ENCODE peak calls at places on chromosomes 5 and 9, in six cellular contexts. G is GM20000, X is DMS153, Z is left colon, I is heart right ventricle, E is AG09309. N is an unnamed sample.

GRCh38 chr5:14980698-14981097 is 109.1 kb upstream of the ANKH start:
- DNase-seq in G (no peak), E (no peak), Z (no peak), I (no peak), X (no peak), N (no peak)

GRCh38 chr9:112069318-112070169 is 105.6 kb downstream of the SUSD1 start:
- DNase-seq in E (no peak), Z (peak; percentile 36), X (no peak), I (no peak), G (peak; percentile 41), N (no peak)

GRCh38 chr9:4713849-4714248 is 27.2 kb downstream of the AK3 start:
- DNase-seq in X (no peak), G (peak; percentile 10), E (no peak), Z (no peak), I (no peak), N (no peak)

GRCh38 chr5:41524174-41524573 is 13.8 kb upstream of the PLCXD3 start:
- DNase-seq in G (no peak), Z (no peak), I (no peak), E (no peak), X (no peak), N (no peak)

GRCh38 chr5:87394407-87394806 is 18.3 kb downstream of the CCNH start:
- DNase-seq in E (peak; percentile 38), X (no peak), G (no peak), Z (no peak), I (no peak), N (no peak)

GRCh38 chr9:107488400-107489143 is 997 bp downstream of the KLF4 start:
- DNase-seq in Z (peak; percentile 80), X (peak; percentile 38), G (peak; percentile 53), E (no peak), I (peak; percentile 69), N (no peak)

GRCh38 chr5:169914766-169915165 is 65.5 kb downstream of the INSYN2B start:
- DNase-seq in I (no peak), X (no peak), E (no peak), Z (no peak), G (no peak), N (no peak)

GRCh38 chr5:135864503-135865443 is 30.3 kb downstream of the SLC25A48 start:
- DNase-seq in G (no peak), Z (no peak), E (no peak), X (no peak), I (no peak), N (no peak)

GRCh38 chr9:13728121-13728520 is 448.6 kb upstream of the MPDZ start:
- DNase-seq in G (no peak), Z (no peak), I (no peak), X (no peak), E (no peak), N (no peak)

GRCh38 chr5:137845472-137845871 is 22.2 kb upstream of the MYOT start:
- DNase-seq in G (no peak), E (no peak), I (no peak), X (no peak), Z (no peak), N (no peak)

GRCh38 chr5:94715843-94716242 is 97.4 kb downstream of the SLF1 start:
- DNase-seq in Z (no peak), G (no peak), E (no peak), I (peak; percentile 12), X (no peak), N (no peak)

GRCh38 chr5:89972901-89973300 is 436.7 kb downstream of the CETN3 start:
- DNase-seq in Z (no peak), I (no peak), E (no peak), G (no peak), X (no peak), N (no peak)

GRCh38 chr5:114658179-114658578 is 296.3 kb downstream of the KCNN2 start:
- DNase-seq in E (no peak), Z (no peak), G (no peak), X (no peak), I (no peak), N (no peak)

GRCh38 chr9:75455444-75455921 is 367.2 kb downstream of the OSTF1 start:
- DNase-seq in Z (no peak), E (no peak), X (no peak), I (peak; percentile 12), G (no peak), N (no peak)

GRCh38 chr5:123718238-123718637 is 206.3 kb downstream of the CSNK1G3 start:
- DNase-seq in E (no peak), G (no peak), I (no peak), X (no peak), Z (no peak), N (no peak)

GRCh38 chr5:172380992-172381643 is 73.2 kb downstream of the SH3PXD2B start:
- DNase-seq in G (no peak), I (peak; percentile 43), E (no peak), Z (peak; percentile 58), X (no peak), N (no peak)

GRCh38 chr5:124735169-124735858 is 11.1 kb downstream of the ZNF608 start:
- DNase-seq in E (peak; percentile 89), I (no peak), Z (peak; percentile 54), X (no peak), G (no peak), N (no peak)

GRCh38 chr5:98460536-98460935 is 312.9 kb upstream of the RGMB start:
- DNase-seq in X (no peak), E (no peak), G (no peak), Z (no peak), I (no peak), N (no peak)

GRCh38 chr5:73093943-73094342 is 26.4 kb upstream of the TMEM171 start:
- DNase-seq in E (peak; percentile 21), X (no peak), Z (no peak), G (no peak), I (no peak), N (no peak)

GRCh38 chr9:36207546-36208012 is 16.9 kb downstream of the CLTA start:
- DNase-seq in X (no peak), Z (no peak), I (no peak), G (no peak), E (no peak), N (no peak)

GRCh38 chr5:180640765-180641565 is 8.4 kb downstream of the FLT4 start:
- DNase-seq in G (no peak), I (no peak), E (no peak), X (no peak), Z (no peak), N (no peak)

GRCh38 chr5:153658151-153658550 is 167.7 kb downstream of the GRIA1 start:
- DNase-seq in X (no peak), Z (no peak), E (no peak), G (no peak), I (no peak), N (no peak)

GRCh38 chr5:18772475-18772874 is 1138.2 kb downstream of the TAF11L14 start:
- DNase-seq in I (no peak), G (no peak), Z (no peak), E (no peak), X (no peak), N (no peak)